ENCODE peak calls at places on chromosomes 3 and 15, in six cellular contexts. One of them, this sample, is unnamed.

GRCh38 chr3:141239551-141240281 is 8.1 kb downstream of the PXYLP1 start:
- DNase-seq in sigmoid colon: no peak
- DNase-seq in stomach: no peak
- DNase-seq in HCT116: no peak
- DNase-seq in prostate gland: no peak
- DNase-seq in HepG2: no peak
- DNase-seq in this sample: no peak

GRCh38 chr15:36797128-36797527 is 217.7 kb downstream of the CDIN1 start:
- DNase-seq in sigmoid colon: no peak
- DNase-seq in stomach: no peak
- DNase-seq in HepG2: no peak
- DNase-seq in prostate gland: peak; percentile 29
- DNase-seq in HCT116: no peak
- DNase-seq in this sample: no peak

GRCh38 chr15:100457201-100457600 is 71.5 kb downstream of the CERS3 start:
- DNase-seq in stomach: no peak
- DNase-seq in HepG2: no peak
- DNase-seq in sigmoid colon: no peak
- DNase-seq in HCT116: no peak
- DNase-seq in prostate gland: no peak
- DNase-seq in this sample: no peak

GRCh38 chr3:76565496-76566210 is 474.2 kb upstream of the ROBO2 start:
- DNase-seq in stomach: no peak
- DNase-seq in prostate gland: no peak
- DNase-seq in HepG2: no peak
- DNase-seq in HCT116: no peak
- DNase-seq in sigmoid colon: no peak
- DNase-seq in this sample: no peak

GRCh38 chr3:182979719-182980191 is 583 bp downstream of the DCUN1D1 start:
- DNase-seq in sigmoid colon: peak; percentile 68
- DNase-seq in HCT116: no peak
- DNase-seq in HepG2: peak; percentile 12
- DNase-seq in prostate gland: peak; percentile 12
- DNase-seq in stomach: no peak
- DNase-seq in this sample: peak; percentile 35

GRCh38 chr3:55489804-55490132 is 2.7 kb upstream of the WNT5A start:
- DNase-seq in stomach: no peak
- DNase-seq in HCT116: no peak
- DNase-seq in sigmoid colon: no peak
- DNase-seq in prostate gland: no peak
- DNase-seq in HepG2: no peak
- DNase-seq in this sample: peak; percentile 30

GRCh38 chr15:26838742-26839460 is 28.0 kb upstream of the GABRA5 start:
- DNase-seq in HepG2: no peak
- DNase-seq in sigmoid colon: no peak
- DNase-seq in HCT116: no peak
- DNase-seq in stomach: no peak
- DNase-seq in prostate gland: no peak
- DNase-seq in this sample: no peak

GRCh38 chr3:42662037-42662812 is 8.7 kb downstream of the ZBTB47 start:
- DNase-seq in stomach: no peak
- DNase-seq in sigmoid colon: peak; percentile 64
- DNase-seq in prostate gland: no peak
- DNase-seq in HCT116: no peak
- DNase-seq in HepG2: no peak
- DNase-seq in this sample: no peak

GRCh38 chr3:158710601-158711000 is 21.7 kb downstream of the RARRES1 start:
- DNase-seq in sigmoid colon: no peak
- DNase-seq in stomach: no peak
- DNase-seq in HepG2: no peak
- DNase-seq in HCT116: no peak
- DNase-seq in prostate gland: no peak
- DNase-seq in this sample: no peak

GRCh38 chr3:22959593-22959992 is 243.5 kb upstream of the UBE2E2 start:
- DNase-seq in stomach: no peak
- DNase-seq in HepG2: no peak
- DNase-seq in HCT116: no peak
- DNase-seq in prostate gland: no peak
- DNase-seq in sigmoid colon: no peak
- DNase-seq in this sample: no peak

GRCh38 chr15:46685096-46685495 is 1032.2 kb upstream of the SEMA6D start:
- DNase-seq in HCT116: no peak
- DNase-seq in stomach: no peak
- DNase-seq in HepG2: no peak
- DNase-seq in sigmoid colon: no peak
- DNase-seq in prostate gland: no peak
- DNase-seq in this sample: no peak

GRCh38 chr3:165835431-165835830 is 1.8 kb downstream of the BCHE start:
- DNase-seq in HCT116: no peak
- DNase-seq in sigmoid colon: no peak
- DNase-seq in stomach: no peak
- DNase-seq in HepG2: no peak
- DNase-seq in prostate gland: no peak
- DNase-seq in this sample: no peak

GRCh38 chr15:77575203-77575934 is 57.3 kb downstream of the LINGO1 start:
- DNase-seq in HepG2: no peak
- DNase-seq in prostate gland: no peak
- DNase-seq in sigmoid colon: no peak
- DNase-seq in HCT116: no peak
- DNase-seq in stomach: no peak
- DNase-seq in this sample: no peak

GRCh38 chr3:156763931-156764720 is 62.0 kb upstream of the LEKR1 start:
- DNase-seq in sigmoid colon: no peak
- DNase-seq in HCT116: no peak
- DNase-seq in prostate gland: no peak
- DNase-seq in stomach: no peak
- DNase-seq in HepG2: no peak
- DNase-seq in this sample: no peak

GRCh38 chr15:33292718-33293307 is 18.0 kb upstream of the RYR3 start:
- DNase-seq in HCT116: peak; percentile 51
- DNase-seq in stomach: peak; percentile 55
- DNase-seq in prostate gland: peak; percentile 54
- DNase-seq in HepG2: peak; percentile 51
- DNase-seq in sigmoid colon: peak; percentile 66
- DNase-seq in this sample: peak; percentile 28

GRCh38 chr15:99983894-99984293 is 250.7 kb upstream of the LYSMD4 start:
- DNase-seq in HCT116: no peak
- DNase-seq in prostate gland: no peak
- DNase-seq in stomach: no peak
- DNase-seq in sigmoid colon: no peak
- DNase-seq in HepG2: no peak
- DNase-seq in this sample: no peak

GRCh38 chr3:64685331-64685799 is 2.4 kb downstream of the ADAMTS9 start:
- DNase-seq in stomach: no peak
- DNase-seq in HCT116: no peak
- DNase-seq in sigmoid colon: peak; percentile 93
- DNase-seq in prostate gland: peak; percentile 34
- DNase-seq in HepG2: no peak
- DNase-seq in this sample: peak; percentile 48

GRCh38 chr3:64687381-64687780 is 419 bp downstream of the ADAMTS9 start:
- DNase-seq in HepG2: no peak
- DNase-seq in sigmoid colon: no peak
- DNase-seq in HCT116: no peak
- DNase-seq in stomach: no peak
- DNase-seq in prostate gland: peak; percentile 21
- DNase-seq in this sample: peak; percentile 8

GRCh38 chr3:64686446-64686908 is 1.3 kb downstream of the ADAMTS9 start:
- DNase-seq in HepG2: peak; percentile 18
- DNase-seq in prostate gland: peak; percentile 37
- DNase-seq in HCT116: no peak
- DNase-seq in stomach: peak; percentile 32
- DNase-seq in sigmoid colon: no peak
- DNase-seq in this sample: peak; percentile 39

GRCh38 chr3:64684715-64685261 is 3.0 kb downstream of the ADAMTS9 start:
- DNase-seq in prostate gland: peak; percentile 58
- DNase-seq in HCT116: no peak
- DNase-seq in HepG2: no peak
- DNase-seq in stomach: no peak
- DNase-seq in sigmoid colon: peak; percentile 93
- DNase-seq in this sample: peak; percentile 34

GRCh38 chr3:64685800-64686445 is 1.9 kb downstream of the ADAMTS9 start:
- DNase-seq in prostate gland: peak; percentile 96
- DNase-seq in sigmoid colon: peak; percentile 99
- DNase-seq in stomach: peak; percentile 84
- DNase-seq in HepG2: peak; percentile 13
- DNase-seq in HCT116: peak; percentile 35
- DNase-seq in this sample: peak; percentile 89
- TF ChIP-seq POLR2A in prostate gland: peak; percentile 80
- TF ChIP-seq POLR2A in sigmoid colon: peak; percentile 90
- TF ChIP-seq POLR2A in stomach: no peak
- TF ChIP-seq POLR2A in HepG2: no peak
- TF ChIP-seq POLR2A in HCT116: no peak
- TF ChIP-seq POLR2A in this sample: peak; percentile 78

GRCh38 chr3:190094201-190094718 is 26.4 kb downstream of the P3H2 start:
- DNase-seq in stomach: no peak
- DNase-seq in HepG2: no peak
- DNase-seq in prostate gland: no peak
- DNase-seq in sigmoid colon: no peak
- DNase-seq in HCT116: no peak
- DNase-seq in this sample: no peak
- TF ChIP-seq POLR2AphosphoS5 in stomach: no peak
- TF ChIP-seq POLR2AphosphoS5 in HepG2: no peak
- TF ChIP-seq POLR2AphosphoS5 in prostate gland: no peak
- TF ChIP-seq POLR2AphosphoS5 in sigmoid colon: no peak
- TF ChIP-seq POLR2AphosphoS5 in HCT116: no peak
- TF ChIP-seq POLR2AphosphoS5 in this sample: no peak

GRCh38 chr3:151383956-151384355 is 597 bp downstream of the P2RY12 start:
- DNase-seq in prostate gland: no peak
- DNase-seq in sigmoid colon: no peak
- DNase-seq in stomach: no peak
- DNase-seq in HepG2: no peak
- DNase-seq in HCT116: no peak
- DNase-seq in this sample: no peak
- H3K4me3 ChIP-seq in prostate gland: no peak overlapping the region
- H3K4me3 ChIP-seq in sigmoid colon: peak overlapping the region; percentile 23
- H3K4me3 ChIP-seq in stomach: no peak overlapping the region
- H3K4me3 ChIP-seq in HepG2: no peak overlapping the region
- H3K4me3 ChIP-seq in HCT116: no peak overlapping the region
- H3K4me3 ChIP-seq in this sample: no peak overlapping the region

GRCh38 chr3:197392961-197393360 is 94.5 kb upstream of the DLG1 start:
- DNase-seq in HepG2: no peak
- DNase-seq in stomach: no peak
- DNase-seq in HCT116: no peak
- DNase-seq in prostate gland: no peak
- DNase-seq in sigmoid colon: no peak
- DNase-seq in this sample: no peak
- TF ChIP-seq POLR2A in HepG2: no peak
- TF ChIP-seq POLR2A in stomach: no peak
- TF ChIP-seq POLR2A in HCT116: no peak
- TF ChIP-seq POLR2A in prostate gland: no peak
- TF ChIP-seq POLR2A in sigmoid colon: no peak
- TF ChIP-seq POLR2A in this sample: no peak

DNA sequence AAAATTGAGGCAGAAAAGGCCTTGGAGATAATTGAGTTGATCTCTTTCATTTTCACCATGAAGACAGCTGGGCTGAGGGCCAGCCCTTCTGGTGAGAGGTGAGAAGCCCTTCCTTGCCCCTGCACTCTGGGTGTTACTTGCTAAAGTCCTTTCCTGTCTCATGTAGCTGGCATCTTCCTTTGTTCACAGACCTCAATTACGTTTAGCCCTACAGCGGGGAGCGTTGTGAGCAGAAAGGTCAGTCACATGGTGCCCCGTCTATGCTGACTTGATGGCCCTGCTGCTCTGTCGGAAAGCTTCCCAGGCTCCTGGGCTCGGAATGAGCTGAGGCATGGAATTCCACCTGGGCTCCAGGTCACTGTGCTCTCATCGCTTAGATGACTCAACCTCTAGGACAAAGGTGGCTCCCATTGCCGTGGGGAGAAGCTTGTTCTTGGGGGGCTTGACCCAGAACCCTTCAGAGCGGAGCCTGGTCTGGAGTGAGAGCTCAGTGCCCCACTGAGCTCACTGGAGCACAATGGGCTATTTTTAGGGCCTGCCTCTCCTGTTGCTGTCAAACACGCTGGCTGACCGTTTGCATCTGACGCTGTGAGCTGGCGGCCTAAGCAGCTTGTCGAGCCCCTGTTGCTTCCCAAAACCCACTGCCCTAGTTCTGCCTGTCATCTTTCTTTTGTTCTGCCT is 47.0 kb downstream of the RPLP1 start:
- DNase-seq in HCT116: no peak
- DNase-seq in sigmoid colon: no peak
- DNase-seq in HepG2: no peak
- DNase-seq in prostate gland: no peak
- DNase-seq in stomach: no peak
- DNase-seq in this sample: no peak
- TF ChIP-seq POLR2AphosphoS5 in HCT116: no peak
- TF ChIP-seq POLR2AphosphoS5 in sigmoid colon: no peak
- TF ChIP-seq POLR2AphosphoS5 in HepG2: no peak
- TF ChIP-seq POLR2AphosphoS5 in prostate gland: no peak
- TF ChIP-seq POLR2AphosphoS5 in stomach: no peak
- TF ChIP-seq POLR2AphosphoS5 in this sample: no peak

GRCh38 chr3:88810455-88810854 is 297.0 kb upstream of the EPHA3 start:
- DNase-seq in stomach: no peak
- DNase-seq in sigmoid colon: no peak
- DNase-seq in HCT116: no peak
- DNase-seq in HepG2: no peak
- DNase-seq in prostate gland: no peak
- DNase-seq in this sample: no peak
- H3K4me3 ChIP-seq in stomach: no peak overlapping the region
- H3K4me3 ChIP-seq in sigmoid colon: no peak overlapping the region
- H3K4me3 ChIP-seq in HCT116: no peak overlapping the region
- H3K4me3 ChIP-seq in HepG2: no peak overlapping the region
- H3K4me3 ChIP-seq in prostate gland: no peak overlapping the region
- H3K4me3 ChIP-seq in this sample: no peak overlapping the region

This sample was measured in transverse colon.